ENCODE peak calls at places on chromosomes 5 and 9, in four cellular contexts. R is endothelial cell, W is OCI-LY7, G is GM23248. V is an unnamed sample.

GRCh38 chr5:135308752-135309151 is 90.3 kb downstream of the MACROH2A1 start:
- DNase-seq in R (no peak), W (no peak), G (peak; percentile 61), V (no peak)

GRCh38 chr5:65674749-65675148 is 47.2 kb downstream of the SGTB start:
- DNase-seq in W (no peak), R (no peak), G (peak; percentile 18), V (no peak)

GRCh38 chr5:168908207-168908606 is 329.0 kb upstream of the PANK3 start:
- DNase-seq in R (no peak), W (no peak), G (peak; percentile 63), V (no peak)

GRCh38 chr5:10481241-10481932 is 39.7 kb downstream of the ROPN1L start:
- DNase-seq in R (no peak), W (no peak), G (no peak), V (no peak)

GRCh38 chr5:97131139-97131710 is 11.2 kb downstream of the LIX1 start:
- DNase-seq in G (peak; percentile 63), R (no peak), W (no peak), V (no peak)

GRCh38 chr5:79186455-79186854 is 49.5 kb upstream of the JMY start:
- DNase-seq in W (no peak), R (no peak), G (no peak), V (no peak)

GRCh38 chr9:81318571-81318970 is 370.8 kb downstream of the TLE1 start:
- DNase-seq in W (no peak), R (no peak), G (peak; percentile 46), V (no peak)

GRCh38 chr5:33649801-33650482 is 209.2 kb downstream of the TARS1 start:
- DNase-seq in W (no peak), G (peak; percentile 92), R (no peak), V (no peak)

GRCh38 chr5:180618830-180619562 is 27.7 kb upstream of the SCGB3A1 start:
- DNase-seq in R (peak; percentile 52), W (no peak), G (peak; percentile 64), V (no peak)

GRCh38 chr5:143199843-143200242 is 203.6 kb downstream of the NR3C1 start:
- DNase-seq in G (no peak), R (no peak), W (no peak), V (no peak)

GRCh38 chr5:128695791-128696520 is 157.9 kb upstream of the FBN2 start:
- DNase-seq in R (peak; percentile 10), G (peak; percentile 34), W (no peak), V (no peak)

GRCh38 chr5:10334830-10335229 is 18.7 kb upstream of the MARCHF6 start:
- DNase-seq in G (no peak), W (no peak), R (no peak), V (no peak)

GRCh38 chr5:14879985-14880589 is 8.5 kb upstream of the ANKH start:
- DNase-seq in R (no peak), G (peak; percentile 59), W (no peak), V (no peak)

GRCh38 chr9:69173891-69174644 is at the start of gene TJP2:
- DNase-seq in W (peak; percentile 64), R (peak; percentile 57), G (peak; percentile 83), V (peak; percentile 76)

GRCh38 chr5:172902497-172903472 is 56.4 kb upstream of the RPL26L1 start:
- DNase-seq in W (peak; percentile 19), G (peak; percentile 88), R (peak; percentile 55), V (no peak)

GRCh38 chr9:89755835-89756234 is 151.0 kb downstream of the GADD45G start:
- DNase-seq in G (no peak), R (no peak), W (no peak), V (no peak)

GRCh38 chr5:9947231-9947693 is 302.4 kb downstream of the ATPSCKMT start:
- DNase-seq in R (no peak), G (peak; percentile 5), W (no peak), V (no peak)